ENCODE peak calls at places on chromosomes 3 and 15, in five cellular contexts. G, C, B, Z and V are unnamed samples.

GRCh38 chr3:100709840-100710235 is 544 bp downstream of the TFG start:
- DNase-seq in G (peak), C (peak), B (no peak), Z (peak), V (peak)

GRCh38 chr3:10601131-10601856 is 95.9 kb upstream of the ATP2B2 start:
- DNase-seq in G (no peak), C (no peak), B (no peak), Z (no peak), V (no peak)

GRCh38 chr3:98021821-98022220 is 13.3 kb downstream of the GABRR3 start:
- DNase-seq in G (no peak), C (no peak), B (no peak), Z (no peak), V (no peak)

GRCh38 chr15:81400640-81401236 is 26.7 kb upstream of the TMC3 start:
- DNase-seq in G (no peak), C (peak), B (no peak), Z (peak), V (peak)

GRCh38 chr3:128364808-128365360 is 101.8 kb downstream of the DNAJB8 start:
- DNase-seq in G (no peak), C (no peak), B (no peak), Z (no peak), V (no peak)

GRCh38 chr3:181712505-181713299 is 977 bp downstream of the SOX2 start:
- DNase-seq in G (peak), C (no peak), B (no peak), Z (peak), V (no peak)

GRCh38 chr15:101099183-101099582 is 152.7 kb downstream of the CHSY1 start:
- DNase-seq in G (peak), C (no peak), B (no peak), Z (no peak), V (no peak)

GRCh38 chr3:150107429-150108175 is 136.9 kb upstream of the PFN2 start:
- DNase-seq in G (no peak), C (no peak), B (no peak), Z (peak), V (no peak)

GRCh38 chr3:128334766-128335165 is 131.9 kb downstream of the DNAJB8 start:
- DNase-seq in G (no peak), C (no peak), B (no peak), Z (no peak), V (no peak)

GRCh38 chr3:44802006-44802405 is 40.4 kb downstream of the KIF15 start:
- DNase-seq in G (no peak), C (no peak), B (no peak), Z (no peak), V (no peak)

GRCh38 chr3:16132190-16132589 is 42.3 kb upstream of the GALNT15 start:
- DNase-seq in G (no peak), C (no peak), B (no peak), Z (no peak), V (no peak)

GRCh38 chr3:149174901-149175300 is 45.5 kb downstream of the HPS3 start:
- DNase-seq in G (peak), C (no peak), B (no peak), Z (peak), V (no peak)